ENCODE peak calls at places on chromosomes 4 and X, in six cellular contexts. E, F, M, S, L and D are unnamed samples.

GRCh38 chrX:121356139-121356849 is 308.9 kb downstream of the GLUD2 start:
- DNase-seq in E (no peak), F (no peak), M (no peak), S (no peak), L (no peak), D (no peak)

GRCh38 chr4:87278335-87278794 is 44.3 kb downstream of the HSD17B13 start:
- DNase-seq in E (no peak), F (no peak), M (no peak), S (no peak), L (no peak), D (no peak)

GRCh38 chr4:24089831-24090531 is 200.1 kb upstream of the PPARGC1A start:
- DNase-seq in E (no peak), F (no peak), M (no peak), S (no peak), L (no peak), D (no peak)

GRCh38 chrX:27222661-27223060 is 240.5 kb downstream of the PPP4R3C start:
- DNase-seq in E (no peak), F (no peak), M (no peak), S (no peak), L (no peak), D (no peak)

GRCh38 chrX:149628280-149628679 is 3.3 kb downstream of the TMEM185A start:
- DNase-seq in E (no peak), F (no peak), M (no peak), S (no peak), L (no peak), D (no peak)

GRCh38 chr4:188295899-188296298 is 156.7 kb downstream of the TRIML1 start:
- DNase-seq in E (no peak), F (no peak), M (no peak), S (no peak), L (no peak), D (no peak)

GRCh38 chr4:123667496-123667895 is 270.9 kb downstream of the SPRY1 start:
- DNase-seq in E (no peak), F (no peak), M (no peak), S (no peak), L (no peak), D (no peak)

GRCh38 chrX:110081740-110082139 is 78.8 kb downstream of the TMEM164 start:
- DNase-seq in E (no peak), F (no peak), M (no peak), S (peak; percentile 56), L (no peak), D (peak; percentile 64)

GRCh38 chr4:156781852-156782251 is 189.7 kb downstream of the PDGFC start:
- DNase-seq in E (no peak), F (no peak), M (no peak), S (no peak), L (no peak), D (no peak)

GRCh38 chr4:128782875-128783614 is 26.5 kb upstream of the JADE1 start:
- DNase-seq in E (no peak), F (no peak), M (no peak), S (no peak), L (no peak), D (peak; percentile 63)

GRCh38 chrX:119604778-119605177 is 1.4 kb downstream of the NKRF start:
- DNase-seq in E (no peak), F (no peak), M (no peak), S (no peak), L (no peak), D (no peak)

GRCh38 chr4:131526686-131527085 is 1622.4 kb upstream of the PCDH10 start:
- DNase-seq in E (no peak), F (no peak), M (no peak), S (no peak), L (no peak), D (no peak)

GRCh38 chrX:2425281-2426071 is 75.3 kb downstream of the DHRSX start:
- DNase-seq in E (no peak), F (no peak), M (no peak), S (no peak), L (no peak), D (no peak)

GRCh38 chr4:183257808-183258207 is 62.3 kb downstream of the CLDN22 start:
- DNase-seq in E (no peak), F (no peak), M (no peak), S (no peak), L (no peak), D (no peak)
- TF ChIP-seq CTCF in E (no peak), F (no peak), M (no peak), S (no peak), L (no peak), D (no peak)

DNA sequence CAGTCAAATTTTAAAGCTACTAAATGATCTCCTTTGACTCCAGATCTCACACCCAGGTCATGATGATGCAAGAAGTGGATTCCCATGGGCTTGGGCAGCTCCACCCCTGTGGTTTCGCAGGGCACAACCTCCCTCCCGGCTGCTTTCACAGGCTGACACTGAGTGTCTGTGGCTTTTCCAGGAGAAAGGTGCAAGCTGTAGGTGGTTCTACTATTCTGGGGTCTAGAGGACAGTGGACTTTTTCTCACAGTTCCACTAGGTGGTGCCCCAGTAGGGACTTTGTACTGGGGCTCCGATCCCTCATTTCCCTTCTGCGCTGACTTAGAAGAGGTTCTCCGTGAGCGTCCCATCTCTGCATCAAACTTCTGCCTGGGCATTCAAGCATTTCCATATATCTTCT is 845.2 kb downstream of the PCDH18 start:
- DNase-seq in E (no peak), F (peak; percentile 2), M (no peak), S (no peak), L (no peak), D (no peak)
- TF ChIP-seq CTCF in E (no peak), F (no peak), M (peak; percentile 9), S (no peak), L (no peak), D (no peak)

GRCh38 chr4:111695677-111696076 is 449.6 kb upstream of the FAM241A start:
- DNase-seq in E (no peak), F (no peak), M (no peak), S (no peak), L (no peak), D (no peak)

GRCh38 chr4:111699163-111699562 is 446.1 kb upstream of the FAM241A start:
- DNase-seq in E (no peak), F (no peak), M (no peak), S (no peak), L (no peak), D (no peak)

GRCh38 chr4:111696505-111696904 is 448.7 kb upstream of the FAM241A start:
- DNase-seq in E (no peak), F (no peak), M (no peak), S (no peak), L (no peak), D (no peak)

GRCh38 chr4:111697176-111697962 is 447.9 kb upstream of the FAM241A start:
- DNase-seq in E (no peak), F (no peak), M (no peak), S (no peak), L (no peak), D (no peak)

DNA sequence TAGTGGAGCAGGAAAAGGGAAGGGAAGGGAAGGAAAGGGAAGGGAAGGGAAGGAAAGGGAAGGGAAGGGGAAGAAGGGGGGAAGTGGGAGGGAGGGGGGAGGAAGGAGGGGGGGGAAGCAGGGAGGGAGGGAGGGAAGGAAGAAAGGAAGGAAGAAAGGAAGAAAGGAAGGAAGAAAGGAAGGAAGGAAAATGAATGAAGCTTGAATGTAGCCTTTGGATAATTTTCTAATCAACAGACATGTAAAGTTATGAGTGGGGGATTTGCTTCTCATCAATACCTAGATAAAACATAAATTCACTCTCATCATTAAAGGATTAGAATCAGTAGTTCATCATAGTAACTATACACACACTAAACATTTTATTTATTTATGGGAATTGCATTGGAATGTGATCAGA is 446.9 kb upstream of the FAM241A start:
- DNase-seq in E (no peak), F (no peak), M (no peak), S (no peak), L (no peak), D (no peak)
- TF ChIP-seq CTCF in E (no peak), F (no peak), M (no peak), S (no peak), L (no peak), D (no peak)

DNA sequence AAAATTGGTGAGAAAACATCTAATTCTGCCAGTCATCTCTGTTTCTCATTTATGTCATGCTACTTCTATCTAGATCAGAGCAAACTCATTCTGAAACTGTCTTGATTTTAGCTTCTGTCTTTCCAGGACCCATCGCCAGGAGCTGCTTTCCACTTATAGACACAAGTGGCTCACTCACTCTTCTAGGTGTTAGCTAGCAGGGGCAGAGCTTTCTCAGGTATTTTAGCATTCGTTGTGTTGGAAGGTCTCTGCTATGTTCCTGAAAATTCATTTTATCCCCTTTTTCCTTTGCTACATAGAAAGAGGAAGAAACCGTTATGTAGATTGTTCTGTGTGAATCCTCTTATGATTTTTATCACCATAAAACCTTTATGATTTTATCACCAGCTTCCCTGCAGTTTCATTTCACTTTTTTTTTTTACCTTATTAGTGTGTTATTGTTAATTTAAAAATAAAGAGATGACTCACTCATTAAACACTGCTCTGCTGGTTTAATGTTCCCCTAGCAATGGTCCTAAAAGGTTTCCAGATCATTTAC is 246.6 kb upstream of the AADAT start:
- DNase-seq in E (no peak), F (peak; percentile 73), M (no peak), S (no peak), L (no peak), D (no peak)
- TF ChIP-seq CTCF in E (no peak), F (no peak), M (no peak), S (no peak), L (no peak), D (no peak)